ENCODE peak calls at places on chromosomes 16 and 17, in ten cellular contexts. One of them, this sample, is unnamed.
A peak's percentile ranks its signal among the peaks of the same experiment; 100 is the strongest.

GRCh38 chr17:57940217-57940616 is 15.0 kb downstream of the CUEDC1 start:
- DNase-seq in cardiac muscle cell: peak; percentile 40
- DNase-seq in HFFc6: no peak
- DNase-seq in AG04450: no peak
- DNase-seq in fibroblast of pulmonary artery: no peak
- DNase-seq in activated B cell treated with CpG ODN at 0.5 μM for 24 hours: no peak
- DNase-seq in BE2C: no peak
- DNase-seq in AG09309: no peak
- DNase-seq in fibroblast of lung: no peak
- DNase-seq in transverse colon: no peak
- DNase-seq in this sample: no peak

GRCh38 chr17:16352303-16352837 is 899 bp downstream of the CENPV start:
- DNase-seq in cardiac muscle cell: peak; percentile 57
- DNase-seq in HFFc6: peak; percentile 11
- DNase-seq in AG04450: no peak
- DNase-seq in fibroblast of pulmonary artery: peak; percentile 25
- DNase-seq in activated B cell treated with CpG ODN at 0.5 μM for 24 hours: peak; percentile 21
- DNase-seq in BE2C: peak; percentile 63
- DNase-seq in AG09309: no peak
- DNase-seq in fibroblast of lung: peak; percentile 36
- DNase-seq in transverse colon: peak; percentile 54
- DNase-seq in this sample: peak; percentile 14

GRCh38 chr17:67021718-67022450 is 22.5 kb upstream of the CACNG1 start:
- DNase-seq in cardiac muscle cell: no peak
- DNase-seq in HFFc6: no peak
- DNase-seq in AG04450: no peak
- DNase-seq in fibroblast of pulmonary artery: no peak
- DNase-seq in activated B cell treated with CpG ODN at 0.5 μM for 24 hours: no peak
- DNase-seq in BE2C: no peak
- DNase-seq in AG09309: no peak
- DNase-seq in fibroblast of lung: no peak
- DNase-seq in transverse colon: no peak
- DNase-seq in this sample: no peak

GRCh38 chr16:55154956-55155355 is 169.0 kb upstream of the IRX6 start:
- DNase-seq in cardiac muscle cell: no peak
- DNase-seq in HFFc6: no peak
- DNase-seq in AG04450: no peak
- DNase-seq in fibroblast of pulmonary artery: no peak
- DNase-seq in activated B cell treated with CpG ODN at 0.5 μM for 24 hours: no peak
- DNase-seq in BE2C: no peak
- DNase-seq in AG09309: no peak
- DNase-seq in fibroblast of lung: no peak
- DNase-seq in transverse colon: no peak
- DNase-seq in this sample: no peak

GRCh38 chr16:70391881-70392481 is 45.3 kb downstream of the DDX19A start:
- DNase-seq in cardiac muscle cell: no peak
- DNase-seq in HFFc6: peak; percentile 77
- DNase-seq in AG04450: no peak
- DNase-seq in fibroblast of pulmonary artery: peak; percentile 43
- DNase-seq in activated B cell treated with CpG ODN at 0.5 μM for 24 hours: no peak
- DNase-seq in BE2C: peak; percentile 84
- DNase-seq in AG09309: peak; percentile 24
- DNase-seq in fibroblast of lung: peak; percentile 69
- DNase-seq in transverse colon: no peak
- DNase-seq in this sample: no peak

GRCh38 chr16:57871457-57871856 is 69.2 kb upstream of the KIFC3 start:
- DNase-seq in cardiac muscle cell: no peak
- DNase-seq in HFFc6: peak; percentile 86
- DNase-seq in AG04450: no peak
- DNase-seq in fibroblast of pulmonary artery: peak; percentile 53
- DNase-seq in activated B cell treated with CpG ODN at 0.5 μM for 24 hours: no peak
- DNase-seq in BE2C: no peak
- DNase-seq in AG09309: peak; percentile 56
- DNase-seq in fibroblast of lung: peak; percentile 31
- DNase-seq in transverse colon: no peak
- DNase-seq in this sample: no peak

GRCh38 chr16:57619606-57620315 is 8.7 kb upstream of the ADGRG1 start:
- DNase-seq in cardiac muscle cell: no peak
- DNase-seq in HFFc6: no peak
- DNase-seq in AG04450: no peak
- DNase-seq in fibroblast of pulmonary artery: no peak
- DNase-seq in activated B cell treated with CpG ODN at 0.5 μM for 24 hours: no peak
- DNase-seq in BE2C: peak; percentile 24
- DNase-seq in AG09309: no peak
- DNase-seq in fibroblast of lung: no peak
- DNase-seq in transverse colon: peak; percentile 83
- DNase-seq in this sample: no peak

GRCh38 chr17:31674717-31675349 is 184.2 kb downstream of the COPRS start:
- DNase-seq in cardiac muscle cell: no peak
- DNase-seq in HFFc6: peak; percentile 80
- DNase-seq in AG04450: no peak
- DNase-seq in fibroblast of pulmonary artery: no peak
- DNase-seq in activated B cell treated with CpG ODN at 0.5 μM for 24 hours: no peak
- DNase-seq in BE2C: no peak
- DNase-seq in AG09309: peak; percentile 16
- DNase-seq in fibroblast of lung: peak; percentile 53
- DNase-seq in transverse colon: no peak
- DNase-seq in this sample: no peak

GRCh38 chr17:42687707-42688275 is 5.5 kb downstream of the CNTNAP1 start:
- DNase-seq in cardiac muscle cell: no peak
- DNase-seq in HFFc6: no peak
- DNase-seq in AG04450: no peak
- DNase-seq in fibroblast of pulmonary artery: no peak
- DNase-seq in activated B cell treated with CpG ODN at 0.5 μM for 24 hours: no peak
- DNase-seq in BE2C: no peak
- DNase-seq in AG09309: no peak
- DNase-seq in fibroblast of lung: no peak
- DNase-seq in transverse colon: no peak
- DNase-seq in this sample: no peak

GRCh38 chr16:3623642-3624041 is 12.2 kb upstream of the SLX4 start:
- DNase-seq in cardiac muscle cell: no peak
- DNase-seq in HFFc6: no peak
- DNase-seq in AG04450: no peak
- DNase-seq in fibroblast of pulmonary artery: no peak
- DNase-seq in activated B cell treated with CpG ODN at 0.5 μM for 24 hours: no peak
- DNase-seq in BE2C: no peak
- DNase-seq in AG09309: no peak
- DNase-seq in fibroblast of lung: no peak
- DNase-seq in transverse colon: no peak
- DNase-seq in this sample: no peak

GRCh38 chr17:51056813-51057510 is 63.7 kb downstream of the SPAG9 start:
- DNase-seq in cardiac muscle cell: peak; percentile 56
- DNase-seq in HFFc6: peak; percentile 94
- DNase-seq in AG04450: peak; percentile 61
- DNase-seq in fibroblast of pulmonary artery: peak; percentile 90
- DNase-seq in activated B cell treated with CpG ODN at 0.5 μM for 24 hours: no peak
- DNase-seq in BE2C: peak; percentile 44
- DNase-seq in AG09309: peak; percentile 94
- DNase-seq in fibroblast of lung: peak; percentile 85
- DNase-seq in transverse colon: no peak
- DNase-seq in this sample: no peak

GRCh38 chr17:42761638-42762037 is 611 bp downstream of the RAMP2 start:
- DNase-seq in cardiac muscle cell: no peak
- DNase-seq in HFFc6: no peak
- DNase-seq in AG04450: no peak
- DNase-seq in fibroblast of pulmonary artery: no peak
- DNase-seq in activated B cell treated with CpG ODN at 0.5 μM for 24 hours: no peak
- DNase-seq in BE2C: no peak
- DNase-seq in AG09309: no peak
- DNase-seq in fibroblast of lung: no peak
- DNase-seq in transverse colon: no peak
- DNase-seq in this sample: no peak

GRCh38 chr17:15382866-15383265 is 41.5 kb upstream of the TEKT3 start:
- DNase-seq in cardiac muscle cell: no peak
- DNase-seq in HFFc6: no peak
- DNase-seq in AG04450: no peak
- DNase-seq in fibroblast of pulmonary artery: no peak
- DNase-seq in activated B cell treated with CpG ODN at 0.5 μM for 24 hours: no peak
- DNase-seq in BE2C: no peak
- DNase-seq in AG09309: no peak
- DNase-seq in fibroblast of lung: no peak
- DNase-seq in transverse colon: no peak
- DNase-seq in this sample: no peak

GRCh38 chr17:80481284-80482057 is 5.1 kb upstream of the NPTX1 start:
- DNase-seq in cardiac muscle cell: no peak
- DNase-seq in HFFc6: no peak
- DNase-seq in AG04450: no peak
- DNase-seq in fibroblast of pulmonary artery: no peak
- DNase-seq in activated B cell treated with CpG ODN at 0.5 μM for 24 hours: no peak
- DNase-seq in BE2C: peak; percentile 8
- DNase-seq in AG09309: no peak
- DNase-seq in fibroblast of lung: no peak
- DNase-seq in transverse colon: no peak
- DNase-seq in this sample: no peak

GRCh38 chr16:69406780-69407331 is 17.6 kb upstream of the CYB5B start:
- DNase-seq in cardiac muscle cell: no peak
- DNase-seq in HFFc6: peak; percentile 15
- DNase-seq in AG04450: no peak
- DNase-seq in fibroblast of pulmonary artery: no peak
- DNase-seq in activated B cell treated with CpG ODN at 0.5 μM for 24 hours: no peak
- DNase-seq in BE2C: peak; percentile 54
- DNase-seq in AG09309: no peak
- DNase-seq in fibroblast of lung: no peak
- DNase-seq in transverse colon: no peak
- DNase-seq in this sample: no peak

GRCh38 chr17:9880582-9880999 is 24.5 kb downstream of the RCVRN start:
- DNase-seq in cardiac muscle cell: no peak
- DNase-seq in HFFc6: peak; percentile 46
- DNase-seq in AG04450: no peak
- DNase-seq in fibroblast of pulmonary artery: peak; percentile 14
- DNase-seq in activated B cell treated with CpG ODN at 0.5 μM for 24 hours: no peak
- DNase-seq in BE2C: no peak
- DNase-seq in AG09309: no peak
- DNase-seq in fibroblast of lung: no peak
- DNase-seq in transverse colon: no peak
- DNase-seq in this sample: no peak

GRCh38 chr17:80252871-80253270 is 7.8 kb upstream of the RNF213 start:
- DNase-seq in cardiac muscle cell: peak; percentile 41
- DNase-seq in HFFc6: no peak
- DNase-seq in AG04450: no peak
- DNase-seq in fibroblast of pulmonary artery: peak; percentile 20
- DNase-seq in activated B cell treated with CpG ODN at 0.5 μM for 24 hours: peak; percentile 62
- DNase-seq in BE2C: peak; percentile 85
- DNase-seq in AG09309: no peak
- DNase-seq in fibroblast of lung: peak; percentile 6
- DNase-seq in transverse colon: peak; percentile 84
- DNase-seq in this sample: peak; percentile 88

GRCh38 chr17:74379495-74380085 is 12.3 kb downstream of the GPR142 start:
- DNase-seq in cardiac muscle cell: peak; percentile 92
- DNase-seq in HFFc6: no peak
- DNase-seq in AG04450: peak; percentile 27
- DNase-seq in fibroblast of pulmonary artery: peak; percentile 82
- DNase-seq in activated B cell treated with CpG ODN at 0.5 μM for 24 hours: peak; percentile 80
- DNase-seq in BE2C: peak; percentile 95
- DNase-seq in AG09309: peak; percentile 18
- DNase-seq in fibroblast of lung: peak; percentile 74
- DNase-seq in transverse colon: peak; percentile 95
- DNase-seq in this sample: peak; percentile 89

GRCh38 chr17:29160253-29160652 is 19.9 kb downstream of the MYO18A start:
- DNase-seq in cardiac muscle cell: no peak
- DNase-seq in HFFc6: no peak
- DNase-seq in AG04450: no peak
- DNase-seq in fibroblast of pulmonary artery: no peak
- DNase-seq in activated B cell treated with CpG ODN at 0.5 μM for 24 hours: no peak
- DNase-seq in BE2C: no peak
- DNase-seq in AG09309: no peak
- DNase-seq in fibroblast of lung: no peak
- DNase-seq in transverse colon: no peak
- DNase-seq in this sample: no peak

GRCh38 chr17:4788159-4788806 is 481 bp upstream of the GLTPD2 start:
- DNase-seq in cardiac muscle cell: no peak
- DNase-seq in HFFc6: no peak
- DNase-seq in AG04450: no peak
- DNase-seq in fibroblast of pulmonary artery: no peak
- DNase-seq in activated B cell treated with CpG ODN at 0.5 μM for 24 hours: no peak
- DNase-seq in BE2C: no peak
- DNase-seq in AG09309: no peak
- DNase-seq in fibroblast of lung: peak; percentile 26
- DNase-seq in transverse colon: no peak
- DNase-seq in this sample: no peak
- TF ChIP-seq CTCF in cardiac muscle cell: no peak
- TF ChIP-seq CTCF in HFFc6: no peak
- TF ChIP-seq CTCF in AG04450: no peak
- TF ChIP-seq CTCF in fibroblast of pulmonary artery: no peak
- TF ChIP-seq CTCF in activated B cell treated with CpG ODN at 0.5 μM for 24 hours: no peak
- TF ChIP-seq CTCF in BE2C: no peak
- TF ChIP-seq CTCF in AG09309: no peak
- TF ChIP-seq CTCF in fibroblast of lung: no peak
- TF ChIP-seq CTCF in transverse colon: no peak
- TF ChIP-seq CTCF in this sample: no peak

GRCh38 chr16:19213885-19214284 is 45.8 kb downstream of the SYT17 start:
- DNase-seq in cardiac muscle cell: no peak
- DNase-seq in HFFc6: no peak
- DNase-seq in AG04450: no peak
- DNase-seq in fibroblast of pulmonary artery: no peak
- DNase-seq in activated B cell treated with CpG ODN at 0.5 μM for 24 hours: no peak
- DNase-seq in BE2C: no peak
- DNase-seq in AG09309: no peak
- DNase-seq in fibroblast of lung: no peak
- DNase-seq in transverse colon: no peak
- DNase-seq in this sample: no peak
- TF ChIP-seq CTCF in cardiac muscle cell: no peak
- TF ChIP-seq CTCF in HFFc6: peak; percentile 27
- TF ChIP-seq CTCF in AG04450: no peak
- TF ChIP-seq CTCF in fibroblast of pulmonary artery: no peak
- TF ChIP-seq CTCF in activated B cell treated with CpG ODN at 0.5 μM for 24 hours: no peak
- TF ChIP-seq CTCF in BE2C: peak; percentile 11
- TF ChIP-seq CTCF in AG09309: no peak
- TF ChIP-seq CTCF in fibroblast of lung: no peak
- TF ChIP-seq CTCF in transverse colon: no peak
- TF ChIP-seq CTCF in this sample: no peak

GRCh38 chr17:37609170-37610040 is at the start of gene SYNRG:
- DNase-seq in cardiac muscle cell: peak; percentile 97
- DNase-seq in HFFc6: peak; percentile 96
- DNase-seq in AG04450: peak; percentile 86
- DNase-seq in fibroblast of pulmonary artery: peak; percentile 96
- DNase-seq in activated B cell treated with CpG ODN at 0.5 μM for 24 hours: peak; percentile 98
- DNase-seq in BE2C: peak; percentile 97
- DNase-seq in AG09309: peak; percentile 82
- DNase-seq in fibroblast of lung: peak; percentile 95
- DNase-seq in transverse colon: peak; percentile 95
- DNase-seq in this sample: peak; percentile 90
- TF ChIP-seq CTCF in cardiac muscle cell: peak; percentile 43
- TF ChIP-seq CTCF in HFFc6: peak; percentile 66
- TF ChIP-seq CTCF in AG04450: peak; percentile 43
- TF ChIP-seq CTCF in fibroblast of pulmonary artery: peak; percentile 29
- TF ChIP-seq CTCF in activated B cell treated with CpG ODN at 0.5 μM for 24 hours: no peak
- TF ChIP-seq CTCF in BE2C: peak; percentile 41
- TF ChIP-seq CTCF in AG09309: peak; percentile 40
- TF ChIP-seq CTCF in fibroblast of lung: no peak
- TF ChIP-seq CTCF in transverse colon: peak; percentile 34
- TF ChIP-seq CTCF in this sample: peak; percentile 69

DNA sequence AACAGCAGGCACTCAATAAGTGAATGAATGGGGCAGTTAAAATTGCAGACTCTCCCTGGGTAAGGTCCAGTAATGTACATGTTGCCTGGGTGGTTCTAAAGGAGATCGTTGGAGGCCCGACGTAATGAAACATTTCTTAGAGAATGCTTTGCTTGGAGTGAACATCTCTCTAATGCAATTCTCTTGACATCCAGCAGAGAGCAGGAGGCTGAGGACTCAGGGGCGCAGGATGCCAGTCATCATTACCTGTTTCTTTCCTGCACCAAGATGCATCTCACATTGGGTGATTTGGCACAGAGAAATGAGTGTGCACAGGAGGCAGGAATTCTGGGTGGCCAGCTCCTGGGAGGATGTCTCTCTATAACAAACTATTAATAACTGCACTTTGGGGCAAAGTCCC is 130.3 kb upstream of the RBBP6 start:
- DNase-seq in cardiac muscle cell: peak; percentile 3
- DNase-seq in HFFc6: no peak
- DNase-seq in AG04450: no peak
- DNase-seq in fibroblast of pulmonary artery: no peak
- DNase-seq in activated B cell treated with CpG ODN at 0.5 μM for 24 hours: no peak
- DNase-seq in BE2C: no peak
- DNase-seq in AG09309: no peak
- DNase-seq in fibroblast of lung: no peak
- DNase-seq in transverse colon: no peak
- DNase-seq in this sample: no peak
- TF ChIP-seq CTCF in cardiac muscle cell: no peak
- TF ChIP-seq CTCF in HFFc6: no peak
- TF ChIP-seq CTCF in AG04450: no peak
- TF ChIP-seq CTCF in fibroblast of pulmonary artery: no peak
- TF ChIP-seq CTCF in activated B cell treated with CpG ODN at 0.5 μM for 24 hours: no peak
- TF ChIP-seq CTCF in BE2C: peak; percentile 19
- TF ChIP-seq CTCF in AG09309: no peak
- TF ChIP-seq CTCF in fibroblast of lung: no peak
- TF ChIP-seq CTCF in transverse colon: peak; percentile 21
- TF ChIP-seq CTCF in this sample: no peak

This sample was measured in CD4-positive, alpha-beta T cell.